ENCODE peak calls at places on chromosomes 1 and 21, in seven cellular contexts. L is kidney, K is astrocyte, C is endodermal cell, V is left ventricle myocardium inferior, N is uterus, Q is suprapubic skin. Y is an unnamed sample. For H3K9me3 and H3K36me3, the result is how much of the 10 kb centered on the place peaks cover.

GRCh38 chr1:31196685-31197084 is 43.0 kb downstream of the NKAIN1 start:
- DNase-seq in L (no peak), K (peak), C (no peak), V (no peak), N (no peak), Q (no peak), Y (peak)

GRCh38 chr1:230696722-230697432 is 17.0 kb downstream of the AGT start:
- DNase-seq in L (no peak), K (peak), C (no peak), V (no peak), N (no peak), Q (no peak), Y (no peak)

GRCh38 chr1:207581496-207582168 is 63.3 kb upstream of the CR1L start:
- DNase-seq in L (no peak), K (no peak), C (no peak), V (no peak), N (no peak), Q (no peak), Y (no peak)

GRCh38 chr1:14439015-14439414 is 159.5 kb upstream of the KAZN start:
- DNase-seq in L (no peak), K (peak), C (no peak), V (no peak), N (no peak), Q (no peak), Y (no peak)

GRCh38 chr1:46558141-46558963 is 6.9 kb upstream of the KNCN start:
- DNase-seq in L (no peak), K (no peak), C (peak), V (no peak), N (no peak), Q (no peak), Y (no peak)

GRCh38 chr1:82153282-82153630 is 352.5 kb downstream of the ADGRL2 start:
- DNase-seq in L (no peak), K (peak), C (no peak), V (no peak), N (no peak), Q (no peak), Y (no peak)

GRCh38 chr1:84956655-84957054 is 40.3 kb downstream of the MCOLN2 start:
- DNase-seq in L (no peak), K (no peak), C (no peak), V (no peak), N (no peak), Q (no peak), Y (no peak)

GRCh38 chr1:33943978-33944377 is 80.1 kb downstream of the HMGB4 start:
- DNase-seq in L (no peak), K (peak), C (no peak), V (no peak), N (no peak), Q (no peak), Y (peak)

GRCh38 chr1:230087034-230087721 is 20.1 kb downstream of the GALNT2 start:
- DNase-seq in L (no peak), K (no peak), C (peak), V (no peak), N (no peak), Q (no peak), Y (no peak)

GRCh38 chr1:153483776-153484175 is 23.3 kb upstream of the S100A7 start:
- DNase-seq in L (no peak), K (no peak), C (peak), V (no peak), N (no peak), Q (no peak), Y (no peak)

GRCh38 chr1:151143986-151144385 is 2.4 kb downstream of the SEMA6C start:
- DNase-seq in L (peak), K (no peak), C (peak), V (no peak), N (no peak), Q (no peak), Y (no peak)

GRCh38 chr1:93262645-93263044 is 82.1 kb downstream of the CCDC18 start:
- DNase-seq in L (no peak), K (no peak), C (no peak), V (no peak), N (no peak), Q (no peak), Y (no peak)

GRCh38 chr1:198563578-198563977 is 23.1 kb upstream of the ATP6V1G3 start:
- DNase-seq in L (no peak), K (peak), C (no peak), V (no peak), N (no peak), Q (no peak), Y (no peak)

GRCh38 chr1:24384251-24385090 is 29.1 kb downstream of the STPG1 start:
- DNase-seq in L (no peak), K (peak), C (peak), V (no peak), N (no peak), Q (no peak), Y (peak)

GRCh38 chr1:204591473-204592090 is 75.4 kb downstream of the MDM4 start:
- DNase-seq in L (no peak), K (peak), C (no peak), V (no peak), N (no peak), Q (no peak), Y (no peak)

GRCh38 chr21:17690078-17690494 is 77.4 kb upstream of the BTG3 start:
- DNase-seq in L (no peak), K (no peak), C (no peak), V (no peak), N (no peak), Q (no peak), Y (no peak)

GRCh38 chr1:99756598-99756997 is 9.8 kb downstream of the FRRS1 start:
- DNase-seq in L (no peak), K (peak), C (no peak), V (no peak), N (no peak), Q (no peak), Y (no peak)

GRCh38 chr1:59568158-59568935 is 246.4 kb upstream of the HOOK1 start:
- DNase-seq in L (no peak), K (no peak), C (no peak), V (no peak), N (no peak), Q (no peak), Y (no peak)

DNA sequence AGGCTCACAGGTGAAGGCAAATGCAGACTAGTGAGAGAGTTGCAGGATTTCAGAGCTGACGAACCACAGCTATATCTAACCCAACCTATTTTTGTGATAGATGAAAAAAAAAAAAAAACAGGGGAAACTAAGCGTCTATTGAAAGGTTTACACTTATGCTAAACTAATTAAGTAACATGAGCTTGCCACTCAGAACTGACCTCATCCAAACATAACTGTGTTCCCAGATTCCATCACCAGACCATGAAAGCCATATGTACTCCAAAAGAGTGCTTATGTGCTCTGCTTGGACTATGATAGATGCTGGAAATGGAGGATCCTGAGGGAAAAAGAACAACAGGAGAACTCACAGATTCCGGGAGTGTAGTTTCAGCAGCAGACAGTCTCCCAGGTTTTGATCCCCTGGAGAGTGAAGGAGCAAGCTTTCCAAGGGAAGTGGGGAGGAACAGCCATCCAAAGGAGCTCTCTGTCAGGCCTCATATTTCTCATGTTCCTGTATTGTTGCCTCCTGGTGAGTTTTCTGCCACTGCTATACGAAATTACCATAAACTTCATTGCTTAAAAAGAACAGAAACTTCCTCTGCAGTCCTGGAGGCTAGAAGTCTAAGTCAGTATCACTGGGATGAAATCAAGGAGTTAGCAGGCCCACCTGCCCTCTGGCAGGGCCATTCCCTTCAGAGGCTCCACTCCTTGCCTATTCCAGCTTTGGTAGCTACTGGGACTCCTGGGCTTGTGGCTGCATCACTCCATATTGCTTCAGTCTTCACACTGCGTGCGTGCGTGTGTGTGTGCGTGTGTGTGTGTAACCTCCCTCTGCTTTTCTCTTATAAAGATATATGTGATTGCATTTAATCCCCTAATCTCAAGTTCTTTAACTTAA is 38.1 kb downstream of the NIBAN1 start:
- DNase-seq in L (no peak), K (no peak), C (no peak), V (no peak), N (no peak), Q (no peak), Y (no peak)
- H3K4me3 ChIP-seq in L (no peak), K (no peak), C (no peak), V (no peak), N (no peak), Q (no peak), Y (no peak)

DNA sequence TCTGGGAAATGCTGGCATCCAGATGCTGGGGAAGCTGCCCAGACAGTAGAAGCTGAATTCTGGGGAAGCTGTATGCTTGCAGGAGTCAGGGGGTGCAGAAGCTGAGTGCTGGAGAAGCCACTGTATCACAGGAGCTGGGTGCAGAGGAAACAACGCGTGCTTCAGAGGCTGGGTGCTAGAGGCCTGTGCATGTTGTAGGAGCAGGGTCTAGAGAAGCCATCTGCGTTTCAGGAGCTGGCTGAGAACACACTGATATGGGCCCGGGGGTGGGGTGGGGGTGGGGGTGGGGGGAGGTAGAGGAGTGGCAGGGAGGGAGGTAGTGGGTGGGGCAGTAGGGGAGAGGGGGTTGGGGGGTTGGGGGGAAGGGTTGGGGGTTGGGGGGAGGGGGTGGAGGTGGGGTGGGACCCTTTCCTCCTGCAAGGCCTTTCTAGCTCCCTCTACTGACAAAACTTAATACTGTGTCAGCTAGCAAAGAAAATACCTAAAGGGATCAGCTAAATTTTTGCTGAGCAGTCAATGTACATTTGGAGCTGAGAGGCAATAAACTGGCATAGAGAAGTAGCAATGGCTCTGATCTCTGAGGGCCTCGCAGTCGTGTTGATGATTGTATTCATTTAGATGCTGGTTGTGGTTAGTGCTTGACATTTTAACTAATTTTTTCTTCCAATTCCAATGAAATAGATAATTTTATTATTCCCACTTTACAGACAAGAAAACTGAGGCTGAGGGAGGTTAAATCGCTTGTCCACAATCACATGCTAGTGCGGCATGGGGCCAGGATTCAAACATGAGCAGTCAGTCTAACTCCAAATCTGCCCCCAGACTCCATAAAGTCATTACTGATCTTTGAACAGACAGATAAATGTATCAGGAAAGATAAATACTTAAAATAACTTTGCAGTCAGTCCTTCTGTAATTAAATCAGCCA is 356.9 kb downstream of the DISC1 start:
- DNase-seq in L (no peak), K (no peak), C (peak), V (no peak), N (no peak), Q (no peak), Y (no peak)
- H3K9me3 ChIP-seq in L (under half), K (under half), C (under half), V (under half), N (under half), Q (under half), Y (under half)

GRCh38 chr1:111182052-111182451 is 18.4 kb downstream of the DENND2D start:
- DNase-seq in L (no peak), K (no peak), C (no peak), V (no peak), N (no peak), Q (no peak), Y (no peak)
- H3K36me3 ChIP-seq in L (under half), K (under half), C (half or more), V (half or more), N (under half), Q (under half), Y (half or more)

GRCh38 chr21:35007348-35007747 is 41.8 kb downstream of the RUNX1 start:
- DNase-seq in L (no peak), K (no peak), C (peak), V (no peak), N (no peak), Q (no peak), Y (no peak)

GRCh38 chr21:35006248-35006647 is 42.9 kb downstream of the RUNX1 start:
- DNase-seq in L (no peak), K (no peak), C (no peak), V (no peak), N (no peak), Q (no peak), Y (no peak)

GRCh38 chr21:35006771-35007170 is 42.3 kb downstream of the RUNX1 start:
- DNase-seq in L (no peak), K (no peak), C (peak), V (no peak), N (no peak), Q (no peak), Y (no peak)

GRCh38 chr21:35005077-35005476 is 44.0 kb downstream of the RUNX1 start:
- DNase-seq in L (no peak), K (no peak), C (no peak), V (no peak), N (no peak), Q (no peak), Y (no peak)

DNA sequence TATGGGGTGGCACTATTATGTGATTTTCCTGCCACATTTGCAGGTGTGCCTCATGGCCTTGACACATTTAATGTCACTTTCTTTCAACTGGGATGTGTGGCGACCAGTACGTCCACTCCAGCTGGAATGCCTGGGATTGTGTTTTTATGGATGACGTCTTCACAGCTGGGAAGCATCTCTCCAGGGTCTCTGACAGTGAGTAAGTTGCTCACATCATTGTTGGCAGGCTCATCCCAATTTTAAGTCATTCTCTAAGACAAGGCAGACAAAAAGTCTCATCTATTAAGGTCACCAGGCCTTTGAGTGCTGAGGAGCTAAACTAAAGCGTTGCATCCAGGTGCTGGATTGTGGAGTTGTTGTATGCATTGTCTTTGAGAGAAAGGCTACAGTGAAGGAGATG is 43.3 kb downstream of the RUNX1 start:
- DNase-seq in L (no peak), K (no peak), C (no peak), V (no peak), N (no peak), Q (no peak), Y (no peak)
- H3K4me3 ChIP-seq in L (no peak), K (no peak), C (no peak), V (no peak), N (no peak), Q (no peak), Y (no peak)

GRCh38 chr1:247193958-247194357 is 22.1 kb upstream of the ZNF124 start:
- DNase-seq in L (no peak), K (no peak), C (no peak), V (no peak), N (no peak), Q (no peak), Y (no peak)
- H3K9me3 ChIP-seq in L (under half), K (under half), C (half or more), V (half or more), N (under half), Q (under half), Y (under half)

GRCh38 chr1:171563675-171564074 is 58.4 kb upstream of the MYOCOS start:
- DNase-seq in L (no peak), K (peak), C (no peak), V (no peak), N (no peak), Q (no peak), Y (no peak)
- H3K36me3 ChIP-seq in L (half or more), K (under half), C (half or more), V (half or more), N (under half), Q (half or more), Y (half or more)

GRCh38 chr1:49358036-49358435 is 581.3 kb upstream of the BEND5 start:
- DNase-seq in L (no peak), K (no peak), C (no peak), V (no peak), N (no peak), Q (no peak), Y (no peak)
- H3K4me3 ChIP-seq in L (no peak), K (no peak), C (no peak), V (no peak), N (no peak), Q (no peak), Y (no peak)

DNA sequence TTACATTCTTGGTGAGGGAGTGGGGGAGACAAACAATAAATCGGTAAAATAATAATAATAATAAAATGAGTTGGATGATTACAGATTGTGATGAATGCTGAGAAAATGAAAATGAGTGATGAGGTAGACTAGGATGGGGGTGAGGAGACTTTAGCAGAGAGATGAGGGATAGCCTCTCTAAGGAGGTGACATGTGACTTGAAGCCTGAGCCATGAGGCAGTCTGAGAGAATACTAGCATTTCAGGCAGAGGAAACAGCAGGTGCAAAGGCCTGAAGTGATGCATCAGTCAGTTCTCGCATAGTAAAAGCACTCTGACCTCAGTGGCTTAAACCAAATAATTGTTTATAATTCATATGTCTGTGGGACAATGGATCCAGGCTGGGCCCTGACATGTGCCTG is 181.2 kb downstream of the AGBL4 start:
- DNase-seq in L (no peak), K (no peak), C (no peak), V (no peak), N (no peak), Q (no peak), Y (no peak)
- H3K9me3 ChIP-seq in L (under half), K (under half), C (half or more), V (half or more), N (under half), Q (under half), Y (under half)

GRCh38 chr1:165891461-165891860 is 64.0 kb downstream of the UCK2 start:
- DNase-seq in L (no peak), K (peak), C (no peak), V (no peak), N (no peak), Q (no peak), Y (no peak)
- H3K36me3 ChIP-seq in L (under half), K (under half), C (under half), V (under half), N (under half), Q (under half), Y (half or more)

GRCh38 chr1:52063192-52063591 is 7.1 kb downstream of the BTF3L4 start:
- DNase-seq in L (no peak), K (no peak), C (no peak), V (no peak), N (no peak), Q (no peak), Y (no peak)
- H3K4me3 ChIP-seq in L (no peak), K (no peak), C (no peak), V (no peak), N (no peak), Q (no peak), Y (no peak)

Y was measured in MG63.